ENCODE peak calls at places on chromosomes 4 and X, in five cellular contexts. H is HepG2, Y is A549, D is H1, K is GM12878. G is an unnamed sample.

GRCh38 chrX:50813843-50814661 is at the start of gene SHROOM4:
- DNase-seq in H (peak), Y (no peak), K (no peak), D (peak), G (no peak)

GRCh38 chr4:79174855-79175254 is 151.0 kb downstream of the NAA11 start:
- DNase-seq in K (no peak), H (no peak), D (no peak), Y (no peak), G (no peak)

GRCh38 chrX:20547649-20548051 is 280.9 kb upstream of the RPS6KA3 start:
- DNase-seq in H (peak), K (no peak), D (no peak), Y (no peak), G (no peak)

GRCh38 chr4:16754104-16754503 is 144.3 kb downstream of the LDB2 start:
- DNase-seq in H (no peak), K (no peak), Y (no peak), D (no peak), G (no peak)

GRCh38 chrX:102517331-102517730 is 792 bp upstream of the TMSB15A start:
- DNase-seq in K (no peak), D (no peak), H (no peak), Y (no peak), G (no peak)

GRCh38 chr4:104747635-104748034 is 252.9 kb upstream of the CXXC4 start:
- DNase-seq in H (peak), K (no peak), Y (no peak), D (no peak), G (no peak)

GRCh38 chrX:69221239-69222102 is 56.2 kb upstream of the PJA1 start:
- DNase-seq in K (no peak), D (peak), H (no peak), Y (no peak), G (no peak)

GRCh38 chr4:181548873-181549541 is 694.2 kb upstream of the TENM3 start:
- DNase-seq in K (no peak), D (no peak), H (peak), Y (no peak), G (no peak)

GRCh38 chrX:153631346-153631745 is 15.7 kb upstream of the DUSP9 start:
- DNase-seq in K (no peak), H (no peak), D (no peak), Y (no peak), G (no peak)

GRCh38 chr4:169352332-169352731 is 81.6 kb upstream of the SH3RF1 start:
- DNase-seq in H (no peak), D (no peak), Y (no peak), K (no peak), G (no peak)

GRCh38 chr4:1239141-1239948 is 9.6 kb downstream of the CTBP1 start:
- DNase-seq in Y (no peak), K (no peak), D (no peak), H (no peak), G (no peak)

GRCh38 chrX:49001521-49002090 is 458 bp downstream of the GRIPAP1 start:
- DNase-seq in Y (peak), H (peak), K (peak), D (peak), G (peak)

GRCh38 chr4:153393397-153393796 is 48.9 kb downstream of the MND1 start:
- DNase-seq in Y (no peak), K (no peak), H (no peak), D (no peak), G (no peak)

GRCh38 chr4:76589402-76589801 is 154.4 kb downstream of the SHROOM3 start:
- DNase-seq in Y (no peak), H (no peak), K (no peak), D (no peak), G (no peak)

GRCh38 chrX:107000013-107000515 is at the start of gene MORC4:
- DNase-seq in K (no peak), Y (peak), D (peak), H (peak), G (peak)

GRCh38 chr4:140004580-140005314 is 149.2 kb downstream of the MAML3 start:
- DNase-seq in H (no peak), Y (no peak), K (no peak), D (peak), G (no peak)

GRCh38 chr4:140005699-140006098 is 148.3 kb downstream of the MAML3 start:
- DNase-seq in Y (no peak), K (no peak), D (no peak), H (no peak), G (no peak)

GRCh38 chr4:140000232-140000631 is 153.8 kb downstream of the MAML3 start:
- DNase-seq in K (no peak), Y (no peak), D (no peak), H (no peak), G (no peak)

DNA sequence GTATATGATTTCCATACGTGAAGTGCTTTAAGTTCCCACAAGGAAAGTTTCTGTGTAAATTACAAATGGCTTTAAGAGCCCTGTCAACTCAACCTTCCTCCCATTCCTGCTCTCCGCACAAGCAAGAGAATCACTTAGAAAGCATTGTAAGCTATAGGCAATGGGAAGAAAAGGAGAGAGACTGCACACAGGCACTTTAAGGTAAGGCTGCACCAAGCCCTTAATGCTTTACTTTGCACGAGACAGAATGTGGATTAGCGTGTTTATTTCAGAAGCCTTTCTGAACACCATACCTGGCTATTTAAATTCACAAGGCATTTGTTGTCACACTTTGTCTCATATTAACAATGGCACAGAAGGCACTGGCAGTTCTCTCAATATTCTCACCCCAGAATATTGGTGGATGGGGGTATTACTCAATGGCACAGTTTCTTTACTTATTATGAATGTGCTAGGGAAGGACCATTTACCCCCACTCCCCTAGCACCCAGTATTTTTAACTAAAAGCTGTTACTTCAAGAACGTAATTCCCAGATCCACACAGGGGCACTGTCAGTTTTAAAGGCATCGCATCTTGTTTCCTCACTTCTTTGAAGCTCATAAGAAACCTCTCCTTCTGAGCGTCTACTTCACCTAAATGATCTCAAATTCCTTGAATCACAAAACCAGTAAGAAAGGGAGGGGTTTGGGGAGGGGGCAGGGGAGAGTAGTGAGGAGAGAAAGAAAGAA is 150.0 kb downstream of the MAML3 start:
- DNase-seq in K (no peak), D (peak), Y (no peak), H (no peak), G (no peak)
- TF ChIP-seq KDM1A in K (no peak), D (no peak), Y (no peak), H (no peak), G (no peak)

DNA sequence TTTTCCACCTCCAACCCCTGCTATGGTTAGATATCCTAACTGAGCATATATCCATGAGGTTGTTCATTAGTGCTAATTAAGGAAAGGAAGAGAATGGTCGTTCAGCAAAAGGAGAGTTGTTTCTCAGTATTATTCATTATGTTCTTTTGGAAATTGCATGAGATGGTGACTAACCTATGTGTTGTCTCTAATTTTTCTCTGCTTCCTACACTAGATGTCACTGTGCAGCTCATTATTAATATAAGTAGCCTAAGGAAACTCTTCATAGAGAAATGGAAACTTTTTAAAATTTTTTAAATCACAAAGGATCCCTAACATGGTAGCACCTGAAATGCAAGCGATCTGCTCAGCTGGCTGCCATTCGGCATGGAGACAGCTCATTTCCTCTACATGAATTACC is 67.7 kb upstream of the FAM9A start:
- DNase-seq in H (no peak), K (no peak), Y (no peak), D (no peak), G (no peak)
- TF ChIP-seq KDM1A in H (no peak), K (no peak), Y (no peak), D (no peak), G (no peak)

GRCh38 chr4:4432341-4433125 is 45.6 kb downstream of the NSG1 start:
- DNase-seq in H (no peak), K (no peak), D (no peak), Y (no peak), G (no peak)

GRCh38 chr4:4427886-4428285 is 41.0 kb downstream of the NSG1 start:
- DNase-seq in D (no peak), H (no peak), K (no peak), Y (no peak), G (no peak)

GRCh38 chr4:4427478-4427870 is 40.6 kb downstream of the NSG1 start:
- DNase-seq in Y (no peak), K (no peak), D (no peak), H (no peak), G (no peak)

GRCh38 chr4:4428966-4429875 is 42.3 kb downstream of the NSG1 start:
- DNase-seq in D (no peak), K (no peak), Y (no peak), H (no peak), G (no peak)

DNA sequence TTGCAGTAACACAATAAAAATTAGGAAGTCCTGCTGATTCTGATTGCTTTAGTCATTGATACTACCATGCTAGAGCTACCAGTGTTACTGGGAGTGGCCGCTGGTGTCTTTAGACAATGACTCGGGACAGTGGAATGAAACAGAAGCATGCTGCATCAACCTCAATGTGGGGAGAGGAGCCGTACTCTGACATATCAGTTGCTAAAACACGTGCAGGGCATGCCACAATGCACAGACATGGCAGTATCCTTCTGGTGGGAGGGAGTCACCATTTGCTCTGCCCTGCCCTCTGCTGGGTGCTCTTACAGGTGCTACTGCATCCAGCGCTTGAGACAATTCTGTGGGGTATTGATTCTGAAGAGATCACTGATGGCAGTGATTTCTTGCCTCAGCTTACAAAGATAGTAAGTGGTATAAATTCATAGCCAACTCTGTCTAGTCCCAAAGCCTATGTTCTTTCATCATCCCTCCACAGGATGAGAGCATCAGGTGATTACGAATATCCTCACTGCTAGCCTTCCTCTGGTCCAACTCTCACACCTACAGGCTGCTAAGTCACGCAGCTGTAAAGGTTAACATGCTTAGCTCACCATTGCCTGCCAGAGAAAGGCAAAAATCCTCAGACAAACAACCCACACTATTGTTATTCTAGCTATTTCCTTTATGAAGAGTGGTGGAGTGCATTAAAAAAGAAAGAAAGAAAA is 43.7 kb downstream of the NSG1 start:
- DNase-seq in K (no peak), Y (peak), H (peak), D (peak), G (peak)
- TF ChIP-seq KDM1A in K (no peak), Y (no peak), H (no peak), D (no peak), G (no peak)

DNA sequence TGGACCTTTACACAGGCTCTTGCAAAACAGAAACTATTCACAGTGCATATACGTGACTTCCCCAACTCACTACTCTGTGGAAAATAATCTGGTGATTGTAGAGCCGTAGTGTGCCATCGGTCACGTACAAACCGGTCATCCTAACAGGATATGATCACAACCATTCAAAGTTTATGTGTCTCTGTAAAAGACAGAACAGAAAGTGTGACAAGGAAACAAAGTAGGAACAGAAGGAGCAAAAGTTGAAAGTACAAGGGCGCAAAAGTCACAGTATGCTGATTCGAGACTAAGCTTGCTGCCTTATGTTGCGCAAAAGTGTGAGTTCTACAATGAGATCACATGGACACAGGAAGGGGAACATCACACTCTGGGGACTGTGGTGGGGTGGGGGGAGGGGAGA is 18.6 kb downstream of the MEPE start:
- DNase-seq in D (no peak), K (no peak), H (no peak), Y (no peak), G (no peak)
- TF ChIP-seq KDM1A in D (no peak), K (no peak), H (no peak), Y (no peak), G (no peak)

GRCh38 chr4:10878861-10879260 is 194.3 kb upstream of the CLNK start:
- DNase-seq in D (no peak), Y (no peak), K (no peak), H (no peak), G (no peak)
- TF ChIP-seq KDM1A in D (no peak), Y (no peak), K (no peak), H (no peak), G (no peak)

GRCh38 chr4:77821775-77822174 is 2.6 kb upstream of the CNOT6L start:
- DNase-seq in D (no peak), H (no peak), K (no peak), Y (no peak), G (no peak)
- TF ChIP-seq KDM1A in D (no peak), H (no peak), K (no peak), Y (no peak), G (no peak)